ENCODE peak calls at places on chromosomes 7 and 10, in six cellular contexts. E is fibroblast of pulmonary artery, Z is heart right ventricle, O is lower lobe of right lung, R is astrocyte of the spinal cord, G is GM23338. X is an unnamed sample.

GRCh38 chr7:6453737-6454136 is 6.0 kb upstream of the DAGLB start:
- DNase-seq in E (peak), Z (no peak), O (peak), R (peak), G (no peak), X (peak)

GRCh38 chr7:18890134-18890533 is 227.3 kb downstream of the TWIST1 start:
- DNase-seq in E (peak), Z (no peak), O (no peak), R (peak), G (no peak), X (peak)

GRCh38 chr7:32158751-32159360 is 88.6 kb upstream of the PDE1C start:
- DNase-seq in E (peak), Z (no peak), O (no peak), R (peak), G (no peak), X (no peak)

GRCh38 chr10:9656386-9656785 is 1361.3 kb upstream of the CELF2 start:
- DNase-seq in E (no peak), Z (no peak), O (no peak), R (no peak), G (no peak), X (peak)

GRCh38 chr10:26407406-26407969 is 30.7 kb upstream of the APBB1IP start:
- DNase-seq in E (no peak), Z (no peak), O (no peak), R (peak), G (no peak), X (peak)

GRCh38 chr7:99622596-99622995 is 5.8 kb downstream of the ZSCAN25 start:
- DNase-seq in E (no peak), Z (no peak), O (no peak), R (no peak), G (no peak), X (peak)

GRCh38 chr10:73889014-73889413 is 14.7 kb upstream of the CAMK2G start:
- DNase-seq in E (peak), Z (peak), O (peak), R (peak), G (no peak), X (peak)

GRCh38 chr7:55552320-55553086 is 19.8 kb downstream of the VOPP1 start:
- DNase-seq in E (peak), Z (peak), O (no peak), R (peak), G (no peak), X (peak)

GRCh38 chr7:34069676-34070075 is 164.3 kb downstream of the BMPER start:
- DNase-seq in E (peak), Z (no peak), O (no peak), R (peak), G (no peak), X (peak)

GRCh38 chr7:47128719-47129118 is 453.2 kb downstream of the TNS3 start:
- DNase-seq in E (no peak), Z (no peak), O (no peak), R (no peak), G (no peak), X (no peak)

GRCh38 chr7:12949060-12950045 is 261.9 kb downstream of the ARL4A start:
- DNase-seq in E (no peak), Z (no peak), O (no peak), R (peak), G (no peak), X (peak)

GRCh38 chr10:26334932-26335573 is 103.1 kb upstream of the APBB1IP start:
- DNase-seq in E (peak), Z (peak), O (peak), R (peak), G (peak), X (peak)

GRCh38 chr7:115827305-115828045 is 203.1 kb downstream of the TFEC start:
- DNase-seq in E (no peak), Z (no peak), O (no peak), R (no peak), G (no peak), X (no peak)

GRCh38 chr7:115831371-115831770 is 199.2 kb downstream of the TFEC start:
- DNase-seq in E (peak), Z (no peak), O (no peak), R (no peak), G (no peak), X (no peak)

GRCh38 chr7:115822801-115823200 is 207.8 kb downstream of the TFEC start:
- DNase-seq in E (no peak), Z (no peak), O (no peak), R (no peak), G (no peak), X (no peak)

GRCh38 chr7:115822380-115822779 is 208.2 kb downstream of the TFEC start:
- DNase-seq in E (no peak), Z (no peak), O (no peak), R (no peak), G (no peak), X (no peak)

DNA sequence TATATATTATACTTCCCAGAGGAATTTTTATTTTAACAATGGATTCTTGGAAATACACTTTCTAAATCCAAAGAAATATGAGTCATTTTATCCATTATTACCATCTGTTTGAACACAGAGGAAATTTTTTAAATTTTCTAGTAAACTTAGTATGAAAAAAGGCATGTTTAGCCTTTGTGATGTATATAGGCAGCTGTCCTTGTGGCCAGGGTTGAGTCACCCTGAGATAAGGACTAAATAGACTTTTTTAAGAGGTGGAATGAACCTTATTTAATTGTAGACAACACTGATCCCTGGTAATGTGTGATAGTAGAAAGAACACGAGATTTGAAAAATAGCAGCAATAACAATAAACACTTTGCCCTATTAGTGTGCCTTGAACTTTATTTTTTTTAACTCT is 204.8 kb downstream of the TFEC start:
- DNase-seq in E (peak), Z (no peak), O (no peak), R (peak), G (no peak), X (no peak)
- H3K4me3 ChIP-seq in E (no peak), Z (no peak), O (no peak), R (no peak), G (no peak), X (no peak)

DNA sequence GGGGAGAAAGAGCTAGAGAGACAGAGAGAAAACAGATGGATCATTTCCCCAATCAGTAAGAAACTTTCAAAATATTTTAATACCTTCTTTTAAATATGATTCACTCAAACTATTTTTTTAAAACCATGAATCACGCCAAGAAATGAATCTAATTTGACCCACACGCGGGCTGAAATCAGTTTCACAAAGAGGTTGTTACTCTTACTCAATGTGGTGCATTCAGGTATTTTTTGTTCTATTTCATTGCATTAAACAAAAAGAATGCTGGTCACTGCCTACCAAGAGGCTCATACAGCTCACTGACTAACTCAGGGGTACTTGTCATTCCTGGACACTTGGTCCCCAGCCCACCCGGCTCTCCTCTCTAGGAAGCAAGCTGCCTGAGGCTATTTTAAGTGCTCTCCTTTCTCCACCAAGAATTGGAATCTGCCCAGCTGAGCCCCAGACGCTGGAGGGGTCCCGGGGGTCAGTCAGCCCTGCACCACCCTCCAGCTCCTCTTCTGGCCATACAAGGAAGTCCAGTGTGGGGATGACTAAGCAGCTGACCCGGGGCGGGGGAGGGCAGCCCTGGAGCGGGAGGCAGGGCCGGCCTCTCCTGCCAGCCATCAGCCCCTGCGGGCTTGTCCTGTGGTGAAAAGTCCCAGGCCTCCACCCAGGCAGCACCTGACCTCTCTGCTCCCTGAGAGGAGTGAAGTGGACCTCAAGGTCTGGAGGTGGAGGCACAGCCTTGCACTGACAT is 21.7 kb upstream of the PFKP start:
- DNase-seq in E (peak), Z (peak), O (peak), R (peak), G (peak), X (peak)
- TF ChIP-seq CTCF in E (peak), Z (no peak), O (no peak), R (peak), G (no peak), X (no peak)

GRCh38 chr7:44981035-44981706 is 2.4 kb upstream of the MYO1G start:
- DNase-seq in E (no peak), Z (no peak), O (no peak), R (no peak), G (peak), X (peak)

GRCh38 chr7:44977956-44978355 is 859 bp downstream of the MYO1G start:
- DNase-seq in E (no peak), Z (no peak), O (no peak), R (no peak), G (no peak), X (no peak)

GRCh38 chr7:44978511-44979366 is at the start of gene MYO1G:
- DNase-seq in E (no peak), Z (no peak), O (peak), R (no peak), G (no peak), X (no peak)

GRCh38 chr7:44980393-44981034 is 1.7 kb upstream of the MYO1G start:
- DNase-seq in E (peak), Z (no peak), O (no peak), R (peak), G (no peak), X (peak)

GRCh38 chr7:44979481-44980392 is 922 bp upstream of the MYO1G start:
- DNase-seq in E (no peak), Z (no peak), O (no peak), R (no peak), G (peak), X (peak)
- H3K4me3 ChIP-seq in E (no peak), Z (no peak), O (peak), R (no peak), G (no peak), X (no peak)

GRCh38 chr7:92527300-92528187 is 776 bp downstream of the PEX1 start:
- DNase-seq in E (peak), Z (peak), O (peak), R (peak), G (peak), X (peak)
- TF ChIP-seq CTCF in E (peak), Z (no peak), O (no peak), R (peak), G (peak), X (peak)

GRCh38 chr7:116582164-116582732 is 57.4 kb downstream of the CAV1 start:
- DNase-seq in E (peak), Z (no peak), O (no peak), R (peak), G (no peak), X (no peak)
- H3K4me3 ChIP-seq in E (no peak), Z (no peak), O (no peak), R (no peak), G (no peak), X (no peak)

GRCh38 chr7:134928574-134928973 is 57.7 kb upstream of the AGBL3 start:
- DNase-seq in E (no peak), Z (no peak), O (no peak), R (no peak), G (peak), X (no peak)
- TF ChIP-seq CTCF in E (no peak), Z (no peak), O (no peak), R (no peak), G (no peak), X (no peak)

DNA sequence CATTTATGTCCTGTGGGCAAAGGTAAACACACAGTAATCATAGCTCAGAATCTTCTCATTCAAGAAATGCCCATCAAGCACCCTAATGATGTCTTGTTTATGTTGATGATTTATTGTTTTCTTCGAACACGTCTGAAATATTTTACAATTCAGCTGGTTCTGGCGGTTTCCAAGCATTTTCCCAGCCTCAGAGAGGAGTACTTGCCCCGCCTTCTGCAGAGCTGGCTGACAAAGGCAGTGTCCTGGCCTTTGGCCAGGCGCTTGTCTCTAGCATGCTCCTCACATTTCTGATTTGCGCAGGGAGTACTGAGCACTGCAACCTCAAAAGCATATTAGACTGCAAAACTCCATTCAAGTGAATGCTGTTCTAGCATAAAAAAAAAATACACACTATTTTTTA is 314.2 kb upstream of the GNAI1 start:
- DNase-seq in E (peak), Z (peak), O (peak), R (peak), G (peak), X (no peak)
- H3K4me3 ChIP-seq in E (peak), Z (no peak), O (no peak), R (no peak), G (no peak), X (no peak)

X was measured in epithelial cell of esophagus.